ENCODE peak calls at places on chromosome 21, in six cellular contexts. A is A549, Z is K562, J is HepG2, U is endothelial cell of umbilical vein, F is GM12878. N is an unnamed sample.

GRCh38 chr21:28818663-28819278 is 173.9 kb downstream of the LTN1 start:
- DNase-seq in A (no peak), Z (no peak), J (no peak), U (no peak), F (no peak), N (no peak)

GRCh38 chr21:16194851-16195251 is 465.1 kb downstream of the USP25 start:
- DNase-seq in A (peak), Z (no peak), J (peak), U (peak), F (no peak), N (no peak)

GRCh38 chr21:16775056-16775455 is 737.8 kb upstream of the CXADR start:
- DNase-seq in A (no peak), Z (no peak), J (no peak), U (no peak), F (no peak), N (no peak)

GRCh38 chr21:40706161-40706560 is 140.8 kb downstream of the DSCAM start:
- DNase-seq in A (no peak), Z (no peak), J (no peak), U (no peak), F (no peak), N (no peak)

GRCh38 chr21:41802185-41802584 is 35.3 kb upstream of the RIPK4 start:
- DNase-seq in A (no peak), Z (no peak), J (no peak), U (no peak), F (no peak), N (no peak)

GRCh38 chr21:26148071-26148470 is 22.5 kb downstream of the APP start:
- DNase-seq in A (peak), Z (no peak), J (no peak), U (peak), F (no peak), N (no peak)

GRCh38 chr21:26798856-26799751 is 46.1 kb downstream of the ADAMTS1 start:
- DNase-seq in A (no peak), Z (no peak), J (no peak), U (no peak), F (no peak), N (no peak)

GRCh38 chr21:15207231-15207630 is 142.4 kb upstream of the NRIP1 start:
- DNase-seq in A (no peak), Z (no peak), J (no peak), U (no peak), F (no peak), N (no peak)

GRCh38 chr21:16644690-16645089 is 868.2 kb upstream of the CXADR start:
- DNase-seq in A (no peak), Z (no peak), J (no peak), U (no peak), F (no peak), N (no peak)

GRCh38 chr21:23401278-23401677 is 2206.0 kb downstream of the MRPL39 start:
- DNase-seq in A (peak), Z (no peak), J (no peak), U (peak), F (no peak), N (peak)

GRCh38 chr21:25997788-25998611 is 172.6 kb downstream of the APP start:
- DNase-seq in A (no peak), Z (no peak), J (peak), U (peak), F (no peak), N (no peak)

GRCh38 chr21:29232601-29233541 is 65.9 kb upstream of the BACH1 start:
- DNase-seq in A (no peak), Z (peak), J (no peak), U (peak), F (no peak), N (peak)

GRCh38 chr21:28148400-28149064 is 844.1 kb downstream of the LTN1 start:
- DNase-seq in A (no peak), Z (no peak), J (no peak), U (no peak), F (no peak), N (no peak)

DNA sequence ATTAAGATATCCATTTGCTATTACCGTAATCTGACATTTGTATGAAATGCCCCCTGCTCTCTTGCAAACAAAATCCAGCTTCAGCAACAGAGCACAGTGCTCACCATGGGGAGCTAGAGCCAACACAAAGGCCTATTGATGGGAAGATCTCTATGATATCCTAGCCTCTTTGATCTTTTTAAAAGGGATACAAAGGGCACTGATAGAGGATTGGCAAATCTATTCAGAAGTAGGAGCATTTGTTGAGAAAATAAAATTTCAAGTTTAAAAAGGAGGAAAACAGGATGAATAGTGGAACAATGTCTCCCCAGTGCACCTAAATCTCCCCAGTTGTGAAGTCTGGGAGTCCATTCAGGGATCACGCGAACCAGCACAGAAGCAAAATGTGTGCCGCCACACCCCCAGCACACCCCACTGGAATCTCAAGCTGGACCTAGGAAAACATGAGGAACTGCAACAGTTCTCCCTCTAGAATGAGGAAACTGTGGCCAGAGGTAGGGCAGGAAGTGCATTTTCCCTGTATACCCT is 32.2 kb downstream of the MRAP start:
- DNase-seq in A (no peak), Z (no peak), J (peak), U (no peak), F (no peak), N (no peak)
- TF ChIP-seq MYC in A (no peak), Z (no peak), J (peak), U (no peak), F (no peak), N (no peak)

GRCh38 chr21:44510508-44511218 is 29.3 kb downstream of the KRTAP10-1 start:
- DNase-seq in A (peak), Z (peak), J (peak), U (peak), F (no peak), N (peak)

GRCh38 chr21:44508426-44508710 is 31.6 kb downstream of the KRTAP10-1 start:
- DNase-seq in A (no peak), Z (no peak), J (no peak), U (no peak), F (no peak), N (no peak)

GRCh38 chr21:44508711-44509445 is 31.1 kb downstream of the KRTAP10-1 start:
- DNase-seq in A (no peak), Z (no peak), J (no peak), U (no peak), F (no peak), N (no peak)

GRCh38 chr21:44510109-44510507 is 29.9 kb downstream of the KRTAP10-1 start:
- DNase-seq in A (no peak), Z (no peak), J (no peak), U (no peak), F (no peak), N (no peak)

GRCh38 chr21:44509539-44509938 is 30.5 kb downstream of the KRTAP10-1 start:
- DNase-seq in A (peak), Z (no peak), J (no peak), U (no peak), F (no peak), N (peak)
- TF ChIP-seq POLR2A in A (no peak), Z (no peak), J (no peak), U (no peak), F (no peak), N (no peak)

DNA sequence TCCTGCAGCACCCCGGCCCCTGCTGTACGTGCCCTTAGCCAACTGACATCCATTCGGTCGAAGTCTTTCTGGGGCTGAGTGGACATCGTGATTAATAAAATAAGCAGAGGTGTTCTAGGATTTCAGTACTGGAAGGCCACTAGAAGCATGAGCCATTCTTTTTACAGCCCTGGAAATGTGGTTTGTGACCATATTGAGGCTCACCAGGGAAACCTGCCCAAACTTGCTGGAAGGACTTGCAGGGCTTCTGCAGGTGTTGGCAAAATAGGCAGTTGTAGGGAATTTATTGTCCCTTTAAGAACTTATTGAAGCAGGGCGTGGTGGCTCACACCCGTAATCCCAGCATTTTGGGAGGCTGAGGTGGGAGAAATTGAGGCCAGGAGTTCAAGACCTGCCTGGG is 80.8 kb downstream of the DOP1B start:
- DNase-seq in A (no peak), Z (no peak), J (no peak), U (no peak), F (no peak), N (no peak)
- TF ChIP-seq MYC in A (no peak), Z (no peak), J (no peak), U (no peak), F (no peak), N (no peak)

GRCh38 chr21:46285206-46285661 is at the start of gene MCM3AP:
- DNase-seq in A (no peak), Z (no peak), J (no peak), U (no peak), F (no peak), N (no peak)

GRCh38 chr21:46287541-46287940 is 1.4 kb downstream of the YBEY start:
- DNase-seq in A (no peak), Z (no peak), J (no peak), U (no peak), F (no peak), N (no peak)

GRCh38 chr21:46284722-46285121 is 689 bp downstream of the MCM3AP start:
- DNase-seq in A (no peak), Z (no peak), J (no peak), U (no peak), F (no peak), N (no peak)

GRCh38 chr21:46286668-46286982 is 483 bp downstream of the YBEY start:
- DNase-seq in A (no peak), Z (no peak), J (no peak), U (peak), F (no peak), N (no peak)

DNA sequence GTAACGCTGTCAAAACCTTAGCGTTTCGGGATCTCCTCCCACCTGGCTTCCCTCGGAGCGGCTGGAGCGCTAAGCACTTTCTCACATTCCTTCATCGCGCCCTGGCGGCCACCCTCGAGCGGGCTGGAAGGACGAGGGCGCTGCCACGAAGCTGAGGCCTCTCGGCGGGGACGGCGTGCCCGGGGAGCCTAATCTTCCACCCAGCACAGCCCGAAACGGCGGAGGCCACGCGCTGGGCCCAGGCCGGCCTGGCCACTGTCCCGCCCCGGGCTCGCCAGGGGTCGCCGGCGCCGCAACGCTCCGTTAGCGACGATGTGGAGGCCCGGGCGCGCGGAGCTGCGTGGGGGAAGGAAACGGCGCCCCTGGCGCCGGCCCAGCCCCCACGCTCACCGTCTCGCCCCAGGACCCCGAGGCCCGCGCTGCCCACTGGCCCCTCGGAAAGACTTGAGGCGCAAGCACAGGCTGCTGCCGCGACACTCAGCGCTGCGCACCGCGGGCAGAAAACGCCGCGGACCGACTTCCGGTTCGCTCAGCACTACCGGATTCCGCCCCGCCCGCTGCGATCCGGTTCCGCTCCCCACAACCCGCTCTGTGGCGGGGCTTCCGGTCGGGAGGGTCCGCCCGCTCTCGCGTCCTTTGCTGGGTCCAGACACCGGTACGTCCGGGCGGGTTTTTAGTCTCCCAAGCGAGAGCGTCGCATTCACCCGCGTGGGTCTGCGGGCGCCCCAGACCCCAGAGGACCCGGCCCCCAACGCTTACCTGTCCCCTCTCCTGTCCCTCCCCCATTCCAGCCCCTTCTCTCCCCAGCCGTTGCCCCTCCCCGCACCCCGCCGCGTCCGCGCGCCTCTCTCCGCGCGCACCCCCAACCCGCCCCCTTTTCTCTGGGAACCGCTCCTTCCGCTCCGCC is at the start of gene YBEY:
- DNase-seq in A (peak), Z (peak), J (peak), U (peak), F (peak), N (peak)
- TF ChIP-seq POLR2A in A (peak), Z (peak), J (peak), U (peak), F (peak), N (peak)

GRCh38 chr21:33780631-33781030 is 135.0 kb downstream of the ATP5PO start:
- DNase-seq in A (no peak), Z (no peak), J (no peak), U (no peak), F (no peak), N (no peak)
- TF ChIP-seq MYC in A (no peak), Z (no peak), J (no peak), U (no peak), F (no peak), N (no peak)

GRCh38 chr21:45996311-45997204 is 15.0 kb downstream of the COL6A1 start:
- DNase-seq in A (no peak), Z (no peak), J (no peak), U (no peak), F (no peak), N (no peak)

GRCh38 chr21:45995686-45996179 is 14.2 kb downstream of the COL6A1 start:
- DNase-seq in A (no peak), Z (no peak), J (no peak), U (no peak), F (no peak), N (no peak)

GRCh38 chr21:45993210-45994085 is 11.9 kb downstream of the COL6A1 start:
- DNase-seq in A (no peak), Z (no peak), J (no peak), U (no peak), F (no peak), N (no peak)

GRCh38 chr21:45994086-45994661 is 12.6 kb downstream of the COL6A1 start:
- DNase-seq in A (no peak), Z (no peak), J (no peak), U (no peak), F (no peak), N (no peak)

DNA sequence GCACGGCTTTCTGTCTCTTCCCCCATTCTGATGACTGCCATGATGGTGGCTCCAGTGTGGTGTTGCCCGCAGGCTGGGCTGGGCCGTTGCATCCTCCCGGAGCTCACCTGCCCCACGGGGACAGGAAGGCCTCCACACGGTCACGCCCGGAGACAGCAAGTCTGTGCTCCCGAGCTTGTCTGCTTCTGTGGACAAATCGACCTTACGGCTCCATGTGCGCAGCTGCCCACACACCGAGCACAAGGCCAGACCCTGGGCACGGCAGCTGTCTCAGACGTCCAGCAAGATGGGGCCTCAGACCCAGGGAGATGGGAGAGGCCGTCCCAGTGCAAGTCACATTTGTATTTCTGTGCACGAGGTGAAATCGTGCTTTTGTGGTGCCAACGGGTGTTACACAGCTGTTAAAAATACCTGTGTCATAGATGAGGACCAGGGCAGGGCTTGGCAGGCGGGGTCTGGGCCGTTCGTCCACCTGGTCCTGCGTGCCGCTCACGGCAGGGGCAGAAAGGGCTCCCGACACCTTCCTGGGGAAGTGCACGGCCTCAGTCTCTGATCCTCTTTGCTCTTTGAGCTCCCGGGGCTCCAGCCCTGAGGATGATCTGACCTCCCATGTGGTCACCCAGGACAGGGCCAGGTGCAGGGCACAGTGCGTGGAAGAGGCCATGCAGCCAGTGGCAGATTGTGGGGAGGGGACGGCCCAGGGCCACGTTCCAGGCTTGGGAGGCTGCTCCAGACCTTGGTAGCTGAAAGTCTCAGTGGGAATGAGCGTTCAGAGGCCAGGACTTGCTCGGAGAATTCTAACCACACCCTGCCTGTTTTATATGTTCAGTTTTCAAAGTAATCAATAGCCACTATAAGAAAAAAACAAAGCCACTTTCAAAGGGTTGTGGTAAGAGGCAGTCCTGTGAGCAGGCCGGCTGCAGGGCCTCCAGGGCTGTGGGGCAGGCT is 13.4 kb downstream of the COL6A1 start:
- DNase-seq in A (no peak), Z (no peak), J (no peak), U (no peak), F (no peak), N (no peak)
- TF ChIP-seq POLR2A in A (no peak), Z (no peak), J (no peak), U (no peak), F (no peak), N (no peak)

GRCh38 chr21:38957575-38958340 is 152.0 kb downstream of the ETS2 start:
- DNase-seq in A (no peak), Z (no peak), J (no peak), U (no peak), F (no peak), N (no peak)

GRCh38 chr21:38960251-38960650 is 154.5 kb downstream of the ETS2 start:
- DNase-seq in A (no peak), Z (no peak), J (no peak), U (no peak), F (no peak), N (no peak)

GRCh38 chr21:38959686-38960049 is 153.9 kb downstream of the ETS2 start:
- DNase-seq in A (no peak), Z (no peak), J (no peak), U (no peak), F (no peak), N (no peak)

GRCh38 chr21:38956791-38957571 is 151.3 kb downstream of the ETS2 start:
- DNase-seq in A (no peak), Z (peak), J (no peak), U (peak), F (no peak), N (peak)

GRCh38 chr21:38958940-38959685 is 153.4 kb downstream of the ETS2 start:
- DNase-seq in A (peak), Z (peak), J (peak), U (no peak), F (no peak), N (peak)
- TF ChIP-seq MYC in A (no peak), Z (no peak), J (no peak), U (no peak), F (no peak), N (no peak)

DNA sequence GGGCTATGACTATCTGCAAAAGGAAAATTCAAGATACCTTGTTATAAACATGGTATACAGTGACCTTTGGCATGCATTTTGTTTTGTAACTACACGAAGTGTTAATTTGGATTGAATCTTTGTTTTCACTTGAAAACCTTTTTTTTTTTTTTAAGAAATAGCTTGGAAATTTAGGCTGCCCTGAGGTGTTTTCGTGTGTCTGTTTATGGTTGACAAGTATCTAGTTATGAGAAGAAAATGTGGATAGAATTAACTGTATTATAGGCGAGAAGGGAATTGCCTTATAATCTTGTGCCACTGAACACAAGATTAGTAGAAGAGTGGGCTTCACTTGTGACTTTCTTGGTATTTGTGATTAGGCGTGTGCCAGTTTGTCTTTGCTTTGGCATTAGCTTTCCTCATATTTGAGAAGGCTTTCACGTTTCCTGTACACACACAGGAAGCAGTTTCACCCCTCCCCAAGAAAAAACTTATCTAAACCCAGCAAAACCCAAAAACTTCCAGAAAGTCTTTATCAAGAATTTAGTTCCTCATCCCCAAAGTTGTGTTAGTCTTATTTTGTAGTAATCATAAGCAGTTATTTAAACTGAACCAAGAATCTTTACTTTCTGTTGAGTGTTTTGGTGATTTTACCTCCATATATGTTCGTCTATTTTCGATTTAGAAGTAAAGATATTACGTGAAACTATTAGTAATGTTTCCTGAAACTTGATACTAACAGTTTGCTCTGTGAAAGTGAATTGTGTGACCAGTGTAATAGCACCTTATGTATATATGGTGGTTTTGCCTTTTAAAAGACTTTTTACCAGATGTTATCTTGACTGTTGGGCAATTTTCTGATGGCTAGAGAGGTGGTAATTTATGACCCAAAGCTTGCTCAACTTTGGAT is 3.8 kb downstream of the DYRK1A start:
- DNase-seq in A (no peak), Z (peak), J (no peak), U (peak), F (no peak), N (peak)
- TF ChIP-seq POLR2A in A (no peak), Z (peak), J (no peak), U (peak), F (no peak), N (peak)

DNA sequence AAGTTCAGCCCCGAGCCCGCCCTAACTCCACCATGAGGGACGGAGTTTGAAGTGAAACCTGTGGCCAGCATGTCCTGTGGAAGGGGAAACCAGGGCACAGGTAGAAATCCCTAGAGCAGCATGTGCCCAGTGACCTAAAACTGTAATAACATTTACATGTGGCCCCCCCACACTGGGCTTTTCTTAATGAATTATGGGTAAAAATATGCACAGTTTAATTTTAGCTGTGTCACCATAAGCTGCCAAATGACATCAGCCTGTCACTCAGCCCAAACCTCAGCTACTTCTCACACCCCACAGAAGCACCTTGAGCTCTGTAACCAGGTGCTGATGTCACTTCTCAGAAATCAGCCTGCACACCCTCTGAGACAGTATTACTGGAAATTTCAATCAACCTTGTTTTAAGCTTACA is 50.0 kb upstream of the SLC19A1 start:
- DNase-seq in A (no peak), Z (peak), J (no peak), U (no peak), F (peak), N (peak)
- TF ChIP-seq MYC in A (no peak), Z (no peak), J (no peak), U (no peak), F (no peak), N (no peak)

N was measured in NB4.